ENCODE peak calls at places on chromosomes 12 and 14, in seven cellular contexts. S is suprapubic skin, V is tibial nerve, F is ovary, T is stomach, W is sigmoid colon, H is A549. E is an unnamed sample.

GRCh38 chr14:100844846-100845245 is 18.9 kb downstream of the MEG3 start:
- DNase-seq in V (no peak), F (no peak), H (no peak), W (no peak), T (no peak), S (no peak), E (no peak)

GRCh38 chr14:40574780-40575179 is 1031.9 kb upstream of the LRFN5 start:
- DNase-seq in V (no peak), F (no peak), S (no peak), T (no peak), W (no peak), H (no peak), E (no peak)

GRCh38 chr12:990308-990648 is 745 bp upstream of the ERC1 start:
- DNase-seq in T (peak), F (peak), W (peak), V (peak), H (peak), S (peak), E (peak)

GRCh38 chr12:11650697-11651281 is 1.3 kb downstream of the ETV6 start:
- DNase-seq in F (no peak), S (no peak), H (peak), V (no peak), T (no peak), W (no peak), E (peak)

GRCh38 chr14:52360831-52361230 is 46.7 kb downstream of the PTGER2 start:
- DNase-seq in H (no peak), T (peak), S (no peak), W (peak), F (peak), V (no peak), E (peak)

GRCh38 chr14:49977126-49977841 is 84.4 kb downstream of the ARF6 start:
- DNase-seq in T (no peak), S (peak), H (no peak), V (no peak), F (no peak), W (no peak), E (no peak)

GRCh38 chr12:124565071-124565491 is 2.3 kb downstream of the NCOR2 start:
- DNase-seq in W (no peak), S (no peak), H (no peak), T (no peak), V (no peak), F (peak), E (no peak)

GRCh38 chr12:104288635-104289258 is 14.8 kb upstream of the EID3 start:
- DNase-seq in W (peak), H (peak), F (peak), S (peak), T (peak), V (peak), E (peak)

GRCh38 chr12:123621101-123621500 is 12.4 kb downstream of the EIF2B1 start:
- DNase-seq in T (no peak), W (no peak), F (no peak), H (no peak), S (no peak), V (no peak), E (no peak)

GRCh38 chr12:113860059-113860820 is 105.9 kb downstream of the RBM19 start:
- DNase-seq in V (no peak), T (no peak), S (no peak), H (no peak), F (no peak), W (no peak), E (no peak)

GRCh38 chr14:59189281-59189821 is 884 bp downstream of the DAAM1 start:
- DNase-seq in W (no peak), T (no peak), S (peak), H (peak), F (peak), V (no peak), E (no peak)

GRCh38 chr14:32203928-32204357 is 874 bp upstream of the RNU6-8 start:
- DNase-seq in W (peak), F (peak), S (no peak), V (no peak), T (no peak), H (no peak), E (peak)

GRCh38 chr12:24822121-24822899 is 126.6 kb downstream of the BCAT1 start:
- DNase-seq in H (no peak), S (no peak), T (no peak), W (no peak), F (no peak), V (no peak), E (no peak)

GRCh38 chr12:76706099-76706498 is 57.8 kb upstream of the ZDHHC17 start:
- DNase-seq in H (no peak), F (no peak), T (no peak), S (no peak), V (no peak), W (no peak), E (no peak)

GRCh38 chr12:52172956-52173355 is 18.9 kb downstream of the KRT80 start:
- DNase-seq in V (no peak), H (no peak), T (no peak), W (no peak), S (no peak), F (no peak), E (no peak)

GRCh38 chr14:67934087-67934486 is 114.5 kb downstream of the RAD51B start:
- DNase-seq in W (no peak), F (no peak), H (peak), V (no peak), S (no peak), T (no peak), E (peak)

GRCh38 chr14:41423503-41423902 is 183.2 kb upstream of the LRFN5 start:
- DNase-seq in S (no peak), H (no peak), W (no peak), F (no peak), V (no peak), T (no peak), E (no peak)

GRCh38 chr12:81208193-81208946 is 130.5 kb downstream of the ACSS3 start:
- DNase-seq in W (no peak), H (no peak), F (no peak), V (no peak), S (no peak), T (no peak), E (peak)

GRCh38 chr12:114780746-114781399 is 96.9 kb upstream of the TBX3 start:
- DNase-seq in W (no peak), T (no peak), H (no peak), V (no peak), S (no peak), F (no peak), E (no peak)

GRCh38 chr12:69065804-69066203 is 132.8 kb upstream of the CPM start:
- DNase-seq in V (no peak), H (no peak), F (no peak), W (no peak), T (no peak), S (no peak), E (no peak)

GRCh38 chr14:75295061-75295461 is 16.4 kb downstream of the FOS start:
- DNase-seq in H (peak), F (peak), T (peak), V (peak), S (peak), W (peak), E (peak)

GRCh38 chr12:115963030-115963480 is 314.4 kb downstream of the MED13L start:
- DNase-seq in S (no peak), H (no peak), T (no peak), F (no peak), W (no peak), V (no peak), E (no peak)

GRCh38 chr12:4421590-4422031 is 24.0 kb downstream of the FGF6 start:
- DNase-seq in H (peak), S (no peak), T (no peak), V (no peak), F (no peak), W (no peak), E (no peak)

GRCh38 chr14:39122330-39123138 is 8.4 kb downstream of the GEMIN2 start:
- DNase-seq in W (no peak), F (no peak), V (no peak), S (no peak), T (no peak), H (no peak), E (no peak)

GRCh38 chr12:103572312-103572711 is 14.8 kb upstream of the STAB2 start:
- DNase-seq in F (no peak), T (no peak), H (no peak), W (no peak), V (no peak), S (no peak), E (no peak)

GRCh38 chr12:13950502-13950901 is 30.9 kb downstream of the GRIN2B start:
- DNase-seq in H (peak), F (no peak), W (no peak), S (no peak), T (no peak), V (no peak), E (no peak)
- TF ChIP-seq EP300 in H (peak), F (no peak), W (no peak), S (no peak), T (no peak), V (no peak), E (no peak)

DNA sequence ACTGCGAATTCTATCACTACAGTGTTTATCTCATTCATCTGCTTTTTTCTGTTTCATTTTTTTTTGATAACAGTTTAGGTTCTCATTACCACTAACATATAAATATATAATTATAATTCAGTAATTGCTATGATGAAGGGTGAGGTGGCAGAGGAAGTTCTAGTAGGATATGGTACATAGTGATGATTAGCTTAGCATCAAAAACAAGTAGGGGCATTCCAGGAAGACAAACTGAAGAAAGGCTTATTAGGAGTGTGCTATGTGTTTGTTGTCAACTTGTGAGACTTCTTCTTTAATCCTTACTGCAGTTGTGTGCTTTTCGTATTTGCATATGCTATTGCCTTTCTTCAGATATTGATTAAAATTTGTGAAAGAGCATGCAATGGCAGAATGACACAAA is 20.6 kb downstream of the FUT8 start:
- DNase-seq in T (no peak), S (no peak), W (no peak), F (no peak), H (no peak), V (no peak), E (no peak)
- TF ChIP-seq POLR2A in T (no peak), S (no peak), W (no peak), F (no peak), H (no peak), V (no peak), E (no peak)

GRCh38 chr14:91008759-91009409 is 51.6 kb downstream of the RPS6KA5 start:
- DNase-seq in F (no peak), V (no peak), S (no peak), W (no peak), T (no peak), H (no peak), E (no peak)
- H3K4me3 ChIP-seq in F (no peak), V (no peak), S (no peak), W (no peak), T (no peak), H (no peak), E (no peak)

GRCh38 chr12:109697877-109698468 is 15.7 kb upstream of the FAM222A start:
- DNase-seq in F (no peak), H (no peak), T (no peak), S (no peak), V (no peak), W (no peak), E (no peak)
- TF ChIP-seq EP300 in F (no peak), H (no peak), T (no peak), S (no peak), V (no peak), W (no peak), E (no peak)

DNA sequence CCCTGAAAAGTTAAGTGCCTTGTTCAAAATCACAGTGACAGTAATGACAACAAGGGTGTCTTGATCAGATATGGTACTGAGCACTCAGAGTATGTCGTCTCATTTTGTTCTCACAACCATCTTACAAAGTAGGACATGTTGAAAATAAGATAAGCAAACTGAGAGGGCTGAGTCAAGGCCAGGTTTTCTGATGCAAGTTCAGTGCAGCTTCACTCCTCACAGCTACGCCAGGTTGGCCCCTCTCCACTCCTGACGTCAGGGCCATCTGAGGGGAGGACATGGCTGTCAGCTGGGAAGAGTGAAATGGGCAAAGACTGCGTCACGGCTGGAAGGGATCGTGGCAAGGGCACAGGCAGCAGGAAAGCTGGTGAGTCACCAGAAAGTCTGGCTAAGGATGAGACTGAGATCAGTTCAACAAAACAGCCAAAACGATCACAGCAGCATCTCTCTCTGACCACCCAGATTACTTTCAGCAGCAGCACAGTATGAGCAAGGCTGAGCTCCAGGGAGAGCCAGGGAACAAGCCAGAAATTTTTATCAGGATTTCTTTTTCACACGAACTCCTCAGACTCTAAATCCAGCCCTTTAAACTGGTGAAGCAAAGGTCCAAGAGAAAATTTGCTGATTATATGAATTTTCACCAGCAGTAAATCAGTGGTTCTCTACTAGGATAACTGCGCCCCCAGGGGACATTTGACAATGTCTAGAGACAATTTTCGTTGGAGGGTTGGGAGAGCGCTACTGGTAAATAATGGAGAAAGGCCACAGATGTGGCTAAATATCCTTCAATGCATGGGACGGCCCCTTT is 297.9 kb upstream of the AMIGO2 start:
- DNase-seq in S (peak), V (peak), F (peak), W (peak), T (peak), H (peak), E (peak)
- TF ChIP-seq POLR2A in S (no peak), V (no peak), F (no peak), W (no peak), T (no peak), H (no peak), E (no peak)

DNA sequence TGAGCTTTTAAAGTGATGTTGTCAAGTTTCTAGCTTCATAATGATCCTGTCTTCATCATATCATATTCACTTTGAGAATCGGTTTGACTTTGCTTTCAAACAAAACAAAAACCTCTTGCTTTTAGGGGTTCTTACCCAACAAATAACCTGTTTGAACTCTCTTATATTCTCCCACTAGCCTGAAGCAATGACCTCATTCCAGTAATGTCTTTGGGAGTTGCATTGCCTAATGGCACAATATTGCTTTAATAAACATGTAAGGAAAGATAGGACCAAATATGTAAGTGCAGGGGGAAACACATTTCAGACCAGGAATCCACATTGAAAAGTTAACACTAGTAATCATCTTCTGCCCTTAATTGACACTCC is 27.6 kb downstream of the WBP11 start:
- DNase-seq in V (no peak), H (no peak), T (no peak), F (no peak), W (no peak), S (no peak), E (no peak)
- H3K4me3 ChIP-seq in V (peak), H (peak), T (peak), F (peak), W (peak), S (peak), E (peak)

DNA sequence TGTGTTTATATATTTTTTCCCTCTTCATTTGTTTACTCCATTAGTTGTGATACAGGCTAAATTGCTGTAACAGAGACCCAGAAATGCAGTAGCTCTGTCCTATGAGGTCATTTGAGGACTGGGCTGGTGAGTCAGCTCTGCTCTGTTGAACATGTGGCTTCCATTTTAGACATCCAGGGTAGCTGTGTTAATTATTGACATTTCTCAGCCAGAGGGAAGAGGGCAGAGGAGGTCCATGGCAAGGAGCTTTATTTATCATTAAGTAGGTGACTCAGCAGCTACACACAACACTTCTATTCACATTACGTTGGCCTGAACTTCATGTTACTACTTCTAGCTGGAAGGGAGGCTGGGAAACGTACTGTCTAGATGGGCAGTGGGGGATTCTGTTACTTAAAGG is 85.4 kb downstream of the PTCSC3 start:
- DNase-seq in T (peak), S (no peak), W (no peak), H (peak), V (no peak), F (no peak), E (no peak)
- TF ChIP-seq EP300 in T (no peak), S (no peak), W (no peak), H (no peak), V (no peak), F (no peak), E (no peak)

DNA sequence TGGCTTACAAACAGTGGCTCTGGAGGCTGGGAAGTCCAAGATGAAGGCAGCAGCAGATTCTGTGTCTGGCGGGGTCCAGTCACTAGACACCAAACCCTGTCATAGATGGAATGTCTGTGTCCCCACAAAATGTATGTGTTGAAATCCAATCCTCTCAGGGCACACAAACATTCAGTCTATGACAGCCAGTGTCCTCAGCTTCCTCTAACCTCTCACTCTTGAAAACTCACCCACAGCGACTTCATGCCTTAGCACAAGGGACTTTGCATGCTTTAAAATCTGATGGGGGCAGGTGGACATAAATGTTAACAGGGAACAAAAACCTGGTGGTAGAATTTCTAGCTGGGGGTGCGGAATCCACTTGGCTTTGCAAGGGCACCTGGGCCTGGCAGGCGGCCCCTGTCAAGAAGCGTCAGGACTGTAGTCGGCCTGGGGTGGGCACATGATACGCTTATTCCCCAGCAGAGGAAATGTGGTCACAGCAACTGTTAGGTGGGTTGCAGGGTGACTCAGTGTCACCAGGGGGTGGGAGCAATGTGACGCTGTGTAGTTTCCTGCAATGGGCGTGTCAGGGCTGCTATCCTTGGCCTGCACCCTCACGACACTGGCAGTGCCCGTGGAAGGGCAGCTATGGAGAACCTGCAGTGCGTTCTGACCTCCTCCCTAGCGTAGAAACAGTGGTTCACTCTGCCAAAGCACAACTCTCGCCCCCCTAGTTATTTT is 17.7 kb downstream of the RIN3 start:
- DNase-seq in F (no peak), V (no peak), W (peak), S (no peak), T (no peak), H (no peak), E (no peak)
- TF ChIP-seq POLR2A in F (no peak), V (no peak), W (no peak), S (no peak), T (no peak), H (no peak), E (no peak)

GRCh38 chr14:55701638-55702037 is 121.6 kb downstream of the KTN1 start:
- DNase-seq in F (no peak), T (no peak), V (no peak), S (no peak), H (no peak), W (no peak), E (no peak)

GRCh38 chr14:55704654-55705053 is 124.6 kb downstream of the KTN1 start:
- DNase-seq in S (no peak), F (no peak), W (no peak), H (no peak), V (no peak), T (no peak), E (no peak)

GRCh38 chr14:55705651-55706340 is 125.8 kb downstream of the KTN1 start:
- DNase-seq in V (no peak), S (no peak), T (peak), F (no peak), W (no peak), H (no peak), E (no peak)

GRCh38 chr14:55699131-55700057 is 119.4 kb downstream of the KTN1 start:
- DNase-seq in H (peak), S (no peak), T (no peak), V (no peak), W (no peak), F (no peak), E (peak)

DNA sequence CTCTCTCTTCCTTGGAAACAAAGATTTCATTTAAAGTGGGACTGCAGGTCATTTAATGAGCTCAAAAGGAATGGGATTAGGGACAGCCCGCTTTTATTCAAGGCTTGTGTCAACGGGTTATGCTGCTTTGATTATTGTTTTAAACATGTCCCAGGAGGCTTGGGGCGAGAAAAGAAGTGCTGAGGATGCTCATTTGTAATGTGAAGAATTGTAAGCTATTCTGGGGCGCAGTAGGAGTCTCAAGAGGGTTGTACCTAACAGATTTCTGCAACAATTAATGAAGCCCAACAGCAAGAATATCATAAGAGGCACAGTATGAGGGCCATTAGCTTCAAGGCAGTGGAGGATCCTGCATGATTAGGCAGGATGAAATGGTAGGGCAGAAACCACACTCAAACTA is 122.5 kb downstream of the KTN1 start:
- DNase-seq in V (no peak), H (no peak), S (no peak), W (no peak), T (no peak), F (no peak), E (no peak)
- H3K4me3 ChIP-seq in V (no peak), H (no peak), S (no peak), W (no peak), T (no peak), F (no peak), E (no peak)